ENCODE peak calls at places on chromosomes 7 and 10, in seven cellular contexts. X, U, T, K, L, C and B are unnamed samples.

GRCh38 chr10:64731016-64731415 is 1209.8 kb downstream of the REEP3 start:
- DNase-seq in X (no peak), U (no peak), T (no peak), K (no peak), L (no peak), C (no peak), B (no peak)

GRCh38 chr7:11607676-11608075 is 224.3 kb downstream of the THSD7A start:
- DNase-seq in X (no peak), U (no peak), T (no peak), K (peak; percentile 37), L (no peak), C (peak; percentile 57), B (no peak)

GRCh38 chr10:112639291-112639690 is 192.3 kb downstream of the VTI1A start:
- DNase-seq in X (no peak), U (no peak), T (peak; percentile 33), K (no peak), L (peak; percentile 67), C (no peak), B (no peak)

GRCh38 chr10:97046426-97047072 is 139.2 kb downstream of the SLIT1 start:
- DNase-seq in X (no peak), U (no peak), T (no peak), K (no peak), L (no peak), C (no peak), B (no peak)

GRCh38 chr7:36005876-36006275 is 147.2 kb upstream of the EEPD1 start:
- DNase-seq in X (no peak), U (no peak), T (no peak), K (no peak), L (no peak), C (no peak), B (no peak)

GRCh38 chr10:86961481-86962091 is 3.2 kb downstream of the SNCG start:
- DNase-seq in X (no peak), U (no peak), T (no peak), K (no peak), L (peak; percentile 65), C (peak; percentile 10), B (no peak)

GRCh38 chr7:27921081-27921836 is 181.3 kb downstream of the TAX1BP1 start:
- DNase-seq in X (peak; percentile 81), U (no peak), T (peak; percentile 36), K (peak; percentile 91), L (peak; percentile 56), C (no peak), B (peak; percentile 85)

GRCh38 chr10:113897693-113898618 is 43.5 kb downstream of the NHLRC2 start:
- DNase-seq in X (no peak), U (no peak), T (no peak), K (no peak), L (no peak), C (no peak), B (no peak)

GRCh38 chr10:124027306-124028050 is 65.9 kb downstream of the CHST15 start:
- DNase-seq in X (no peak), U (no peak), T (no peak), K (no peak), L (no peak), C (no peak), B (no peak)

GRCh38 chr7:11540271-11540761 is 291.7 kb downstream of the THSD7A start:
- DNase-seq in X (no peak), U (no peak), T (no peak), K (peak; percentile 80), L (peak; percentile 62), C (no peak), B (no peak)

GRCh38 chr7:116991233-116991632 is 37.9 kb downstream of the ST7 start:
- DNase-seq in X (no peak), U (no peak), T (no peak), K (no peak), L (no peak), C (no peak), B (no peak)

GRCh38 chr7:76359111-76359986 is 558 bp upstream of the YWHAG start:
- DNase-seq in X (peak; percentile 96), U (peak; percentile 97), T (peak; percentile 98), K (peak; percentile 99), L (peak; percentile 96), C (peak; percentile 95), B (peak; percentile 98)
- TF ChIP-seq CTCF in X (peak; percentile 78), U (peak; percentile 93), T (peak; percentile 94), K (peak; percentile 71), L (peak; percentile 81), C (peak; percentile 68), B (peak; percentile 74)

GRCh38 chr10:118827466-118828155 is 72.8 kb upstream of the CACUL1 start:
- DNase-seq in X (no peak), U (no peak), T (no peak), K (no peak), L (no peak), C (no peak), B (no peak)
- TF ChIP-seq CTCF in X (peak; percentile 24), U (no peak), T (peak; percentile 15), K (peak; percentile 32), L (peak; percentile 34), C (no peak), B (peak; percentile 4)

DNA sequence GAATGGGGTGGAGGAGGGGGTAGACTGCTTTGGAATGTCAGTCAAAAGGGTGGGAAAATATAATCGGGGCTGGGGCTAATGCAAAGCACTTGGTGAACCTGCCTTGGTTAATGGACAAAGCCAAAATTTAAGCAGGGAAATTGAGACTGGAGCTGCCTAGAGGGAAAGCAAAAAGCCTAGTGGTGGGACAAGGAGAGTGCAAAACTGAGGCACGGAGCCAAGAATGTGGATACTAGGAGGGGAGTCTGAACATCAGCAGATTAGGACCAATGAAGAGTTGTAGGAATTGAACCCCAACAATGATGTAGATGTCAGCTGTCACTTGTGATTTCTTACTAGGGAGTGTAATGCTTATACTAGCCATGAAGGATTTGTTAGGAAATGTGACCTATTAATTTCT is 195.9 kb downstream of the MDFIC start:
- DNase-seq in X (no peak), U (no peak), T (no peak), K (no peak), L (no peak), C (no peak), B (no peak)
- TF ChIP-seq CTCF in X (no peak), U (no peak), T (no peak), K (no peak), L (no peak), C (no peak), B (no peak)

GRCh38 chr7:18235819-18236218 is 208.2 kb upstream of the PRPS1L1 start:
- DNase-seq in X (no peak), U (no peak), T (peak; percentile 31), K (no peak), L (peak; percentile 2), C (no peak), B (no peak)

GRCh38 chr7:18239212-18239611 is 211.6 kb upstream of the PRPS1L1 start:
- DNase-seq in X (no peak), U (no peak), T (no peak), K (no peak), L (no peak), C (no peak), B (no peak)

DNA sequence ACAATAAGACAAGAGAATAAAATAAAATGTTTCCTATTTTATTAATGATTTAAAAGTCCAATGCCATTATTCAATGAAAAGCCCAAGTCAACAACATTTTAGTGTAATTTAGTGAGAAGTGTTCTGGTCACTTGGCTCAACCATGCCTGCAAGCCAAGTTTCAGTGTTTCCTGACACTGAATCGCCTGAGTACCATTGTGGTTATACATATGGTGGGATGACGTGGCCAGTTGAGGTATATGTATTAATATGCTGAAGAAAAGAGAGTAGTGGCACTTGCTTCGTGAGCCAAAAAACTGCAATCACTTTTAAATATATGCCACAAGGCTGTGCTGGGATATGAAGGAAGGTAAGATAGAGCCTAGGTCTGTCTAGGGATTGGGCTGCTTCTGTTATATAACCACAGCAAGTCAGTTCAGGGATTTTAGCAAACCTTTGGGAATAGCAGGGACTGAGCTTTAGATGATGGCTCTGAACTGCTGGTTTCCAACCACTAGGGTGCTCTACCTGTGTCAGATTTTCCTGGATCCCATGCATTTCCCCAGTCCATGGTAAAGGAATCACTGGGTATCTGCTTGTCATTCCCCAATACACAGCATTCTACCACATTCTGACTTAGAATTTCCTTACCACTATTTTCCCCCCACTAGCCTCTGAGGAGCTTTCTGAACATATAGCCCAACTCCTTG is 214.0 kb upstream of the PRPS1L1 start:
- DNase-seq in X (no peak), U (no peak), T (no peak), K (no peak), L (no peak), C (no peak), B (no peak)
- TF ChIP-seq CTCF in X (no peak), U (no peak), T (no peak), K (no peak), L (peak; percentile 31), C (no peak), B (no peak)

GRCh38 chr10:71486465-71487114 is 89.9 kb downstream of the CDH23 start:
- DNase-seq in X (no peak), U (no peak), T (no peak), K (peak; percentile 65), L (peak; percentile 19), C (peak; percentile 62), B (no peak)
- TF ChIP-seq CTCF in X (peak; percentile 77), U (peak; percentile 39), T (peak; percentile 21), K (peak; percentile 70), L (peak; percentile 82), C (peak; percentile 27), B (peak; percentile 63)

GRCh38 chr7:107660381-107661080 is at the start of gene SLC26A4:
- DNase-seq in X (no peak), U (no peak), T (no peak), K (no peak), L (no peak), C (no peak), B (no peak)

GRCh38 chr7:107659666-107660065 is 962 bp upstream of the SLC26A4 start:
- DNase-seq in X (no peak), U (no peak), T (peak; percentile 26), K (peak; percentile 70), L (peak; percentile 67), C (no peak), B (no peak)

GRCh38 chr7:107663196-107663595 is 2.6 kb downstream of the SLC26A4 start:
- DNase-seq in X (no peak), U (no peak), T (no peak), K (no peak), L (no peak), C (no peak), B (no peak)

GRCh38 chr7:107661081-107661864 is 645 bp downstream of the SLC26A4 start:
- DNase-seq in X (no peak), U (no peak), T (peak; percentile 17), K (peak; percentile 60), L (peak; percentile 70), C (peak; percentile 71), B (no peak)

GRCh38 chr7:107661865-107662379 is 1.3 kb downstream of the SLC26A4 start:
- DNase-seq in X (no peak), U (no peak), T (no peak), K (no peak), L (no peak), C (no peak), B (no peak)
- TF ChIP-seq CTCF in X (no peak), U (no peak), T (peak; percentile 3), K (peak; percentile 1), L (no peak), C (no peak), B (no peak)